ENCODE peak calls at places on chromosomes 6 and 20, in six cellular contexts. A is Caco-2; U is effector memory CD4-positive, alpha-beta T cell; S is lung; D is neural progenitor cell; O is endodermal cell. E is an unnamed sample.

GRCh38 chr6:92779758-92780157 is 639.6 kb downstream of the EPHA7 start:
- DNase-seq in O (no peak), A (no peak), U (no peak), S (no peak), D (no peak), E (peak; percentile 45)

GRCh38 chr6:100346828-100347227 is 117.9 kb downstream of the SIM1 start:
- DNase-seq in D (no peak), S (no peak), O (no peak), U (no peak), A (no peak), E (peak; percentile 70)

GRCh38 chr6:111691345-111692225 is 85.9 kb upstream of the TRAF3IP2 start:
- DNase-seq in O (no peak), D (no peak), U (no peak), A (no peak), S (no peak), E (no peak)

GRCh38 chr20:46696791-46697279 is 7.6 kb upstream of the TP53RK start:
- DNase-seq in O (no peak), A (peak; percentile 34), D (no peak), U (no peak), S (no peak), E (no peak)

GRCh38 chr6:142058216-142058925 is 74.4 kb upstream of the GJE1 start:
- DNase-seq in D (no peak), U (no peak), S (no peak), O (no peak), A (no peak), E (no peak)

GRCh38 chr6:153016846-153017245 is 14.3 kb upstream of the MTRF1L start:
- DNase-seq in S (no peak), D (no peak), A (peak; percentile 31), O (no peak), U (no peak), E (no peak)

GRCh38 chr20:32201296-32201976 is 6.1 kb downstream of the PLAGL2 start:
- DNase-seq in O (no peak), D (no peak), A (no peak), U (no peak), S (no peak), E (peak; percentile 74)

GRCh38 chr6:2999005-2999620 is 581 bp upstream of the NQO2 start:
- DNase-seq in S (peak; percentile 62), U (peak; percentile 27), O (no peak), A (peak; percentile 80), D (no peak), E (peak; percentile 86)

GRCh38 chr6:152981989-152982767 is 663 bp downstream of the FBXO5 start:
- DNase-seq in D (peak; percentile 37), S (no peak), U (no peak), A (peak; percentile 41), O (peak; percentile 65), E (no peak)

GRCh38 chr20:60210779-60211617 is 252.8 kb downstream of the CDH26 start:
- DNase-seq in O (peak; percentile 92), S (peak; percentile 62), A (peak; percentile 77), U (no peak), D (peak; percentile 79), E (no peak)

GRCh38 chr6:151044465-151045441 is 179.3 kb downstream of the MTHFD1L start:
- DNase-seq in U (no peak), S (peak; percentile 52), A (peak; percentile 59), O (peak; percentile 59), D (peak; percentile 52), E (no peak)

GRCh38 chr6:132133734-132134490 is 182.7 kb upstream of the CCN2 start:
- DNase-seq in S (no peak), D (no peak), O (no peak), A (no peak), U (no peak), E (no peak)

GRCh38 chr6:82686719-82687118 is 323.1 kb downstream of the TPBG start:
- DNase-seq in S (no peak), U (no peak), O (no peak), A (no peak), D (no peak), E (no peak)

GRCh38 chr6:124633655-124634054 is 328.6 kb upstream of the RNF217 start:
- DNase-seq in D (no peak), A (no peak), O (no peak), U (no peak), S (no peak), E (no peak)

GRCh38 chr6:167350731-167351655 is 26.1 kb downstream of the TTLL2 start:
- DNase-seq in A (peak; percentile 87), U (peak; percentile 76), D (peak; percentile 90), S (peak; percentile 78), O (peak; percentile 98), E (no peak)

GRCh38 chr6:13247627-13248026 is 80.7 kb downstream of the TBC1D7 start:
- DNase-seq in D (no peak), O (peak; percentile 38), U (no peak), S (no peak), A (no peak), E (no peak)

GRCh38 chr6:106444777-106445507 is 84.4 kb downstream of the CRYBG1 start:
- DNase-seq in D (peak; percentile 76), S (no peak), U (no peak), O (no peak), A (no peak), E (no peak)

GRCh38 chr6:36781669-36782068 is 57.6 kb downstream of the CPNE5 start:
- DNase-seq in D (no peak), U (no peak), S (no peak), A (no peak), O (no peak), E (no peak)

GRCh38 chr6:36777806-36778205 is 61.4 kb downstream of the CPNE5 start:
- DNase-seq in O (no peak), U (no peak), D (peak; percentile 52), A (no peak), S (no peak), E (no peak)

GRCh38 chr6:36776167-36776566 is 63.1 kb downstream of the CPNE5 start:
- DNase-seq in D (no peak), A (no peak), S (no peak), O (no peak), U (no peak), E (no peak)

GRCh38 chr6:36780517-36781210 is 58.6 kb downstream of the CPNE5 start:
- DNase-seq in U (no peak), S (peak; percentile 40), A (peak; percentile 48), D (no peak), O (no peak), E (no peak)

GRCh38 chr6:36779227-36779626 is 60.0 kb downstream of the CPNE5 start:
- DNase-seq in S (no peak), O (no peak), A (no peak), U (no peak), D (no peak), E (no peak)
- H3K4me1 ChIP-seq in S (no peaks in the 10 kb centered on the region), O (no peaks in the 10 kb centered on the region), A (peaks cover 11% of the 10 kb centered on the region), U (no peaks in the 10 kb centered on the region), D (peaks cover 21% of the 10 kb centered on the region), E (no peaks in the 10 kb centered on the region)

DNA sequence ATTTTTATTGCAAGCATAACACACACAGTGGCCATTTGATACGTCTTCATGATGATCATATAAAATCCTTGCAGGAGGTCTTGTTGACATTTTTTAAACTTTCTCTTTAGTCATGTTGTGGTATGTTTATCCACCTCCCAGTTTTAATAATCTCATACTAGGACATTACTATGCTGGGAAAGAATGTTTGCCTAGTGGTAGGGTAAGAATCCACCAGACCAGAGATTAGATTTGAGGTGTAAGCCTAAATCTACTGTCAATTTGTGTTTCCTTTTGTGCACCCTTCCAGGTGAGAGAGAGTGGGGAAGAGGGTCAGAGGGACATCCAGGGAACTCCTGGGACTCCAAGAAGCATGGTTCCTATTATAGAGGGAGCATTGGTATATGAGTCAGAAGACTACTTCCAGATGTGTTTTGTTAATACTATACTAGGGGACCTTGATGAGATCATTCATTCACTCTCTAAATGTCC is 298.3 kb upstream of the SASH1 start:
- DNase-seq in O (no peak), U (no peak), A (no peak), S (no peak), D (no peak), E (no peak)
- H3K4me1 ChIP-seq in O (no peaks in the 10 kb centered on the region), U (no peaks in the 10 kb centered on the region), A (peaks cover 8% of the 10 kb centered on the region), S (no peaks in the 10 kb centered on the region), D (no peaks in the 10 kb centered on the region), E (no peaks in the 10 kb centered on the region)

GRCh38 chr6:53532061-53532797 is 12.7 kb downstream of the GCLC start:
- DNase-seq in A (no peak), O (no peak), U (no peak), D (no peak), S (no peak), E (no peak)

GRCh38 chr6:53528107-53528506 is 16.8 kb downstream of the GCLC start:
- DNase-seq in A (no peak), S (no peak), U (no peak), D (no peak), O (no peak), E (no peak)

GRCh38 chr6:53530780-53531386 is 14.0 kb downstream of the GCLC start:
- DNase-seq in S (no peak), D (no peak), O (no peak), A (no peak), U (no peak), E (no peak)

GRCh38 chr6:53529324-53530036 is 15.4 kb downstream of the GCLC start:
- DNase-seq in D (peak; percentile 26), A (no peak), S (no peak), U (no peak), O (peak; percentile 77), E (no peak)

DNA sequence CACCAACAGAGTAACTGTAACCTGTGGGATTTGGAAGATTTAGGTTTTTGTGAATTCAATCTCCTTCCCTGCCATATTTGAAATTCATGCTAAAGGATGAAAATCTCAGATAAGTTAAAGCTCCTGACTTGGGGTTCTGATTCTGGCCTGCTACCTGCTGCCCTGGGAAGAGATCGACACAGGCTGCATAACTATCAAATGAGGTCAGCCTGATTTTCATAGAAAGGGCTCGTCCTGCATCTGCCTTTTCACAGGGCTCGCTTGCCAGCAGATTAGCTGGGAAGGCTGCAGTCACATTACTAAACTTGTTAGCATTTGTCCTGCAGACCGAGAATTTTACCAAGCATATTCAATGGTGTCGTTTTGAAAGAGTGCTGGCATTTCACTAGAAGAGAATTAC is 14.6 kb downstream of the GCLC start:
- DNase-seq in S (no peak), O (peak; percentile 83), U (no peak), A (no peak), D (peak; percentile 42), E (peak; percentile 82)
- H3K4me1 ChIP-seq in S (no peaks in the 10 kb centered on the region), O (peaks cover 22% of the 10 kb centered on the region), U (no peaks in the 10 kb centered on the region), A (peaks cover 5% of the 10 kb centered on the region), D (peaks cover 73% of the 10 kb centered on the region), E (peaks cover 45% of the 10 kb centered on the region)

GRCh38 chr20:59153832-59154231 is 9.8 kb upstream of the ZNF831 start:
- DNase-seq in D (no peak), A (no peak), O (peak; percentile 24), U (no peak), S (no peak), E (no peak)

GRCh38 chr20:59152559-59153354 is 10.9 kb upstream of the ZNF831 start:
- DNase-seq in O (no peak), D (no peak), U (no peak), A (no peak), S (no peak), E (no peak)

GRCh38 chr20:59154317-59155013 is 9.2 kb upstream of the ZNF831 start:
- DNase-seq in U (no peak), O (no peak), D (no peak), S (no peak), A (no peak), E (no peak)

GRCh38 chr20:59151820-59152219 is 11.8 kb upstream of the ZNF831 start:
- DNase-seq in U (no peak), O (no peak), A (no peak), S (no peak), D (no peak), E (no peak)

DNA sequence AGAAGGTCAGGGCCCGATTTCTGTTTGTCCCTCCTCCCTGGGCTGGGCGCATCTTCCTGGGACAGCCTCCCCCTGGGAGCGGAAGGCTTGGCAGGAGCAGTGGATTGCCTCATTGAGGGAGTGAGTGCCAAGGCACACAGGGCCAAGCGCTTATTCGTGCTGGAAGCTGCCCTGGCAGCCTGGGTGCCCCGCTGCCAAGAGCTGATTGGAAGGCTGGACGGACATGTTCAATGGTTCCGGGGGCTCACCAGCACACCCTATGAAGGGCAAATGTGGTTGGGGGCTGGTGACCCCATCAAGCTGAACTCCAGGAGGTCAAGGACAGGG is 10.3 kb upstream of the ZNF831 start:
- DNase-seq in A (no peak), O (peak; percentile 12), S (peak; percentile 57), U (no peak), D (no peak), E (no peak)
- H3K4me1 ChIP-seq in A (peaks cover 15% of the 10 kb centered on the region), O (no peaks in the 10 kb centered on the region), S (peaks cover 5% of the 10 kb centered on the region), U (peaks cover 71% of the 10 kb centered on the region), D (peaks cover 7% of the 10 kb centered on the region), E (no peaks in the 10 kb centered on the region)

E was measured in foreskin keratinocyte.